ENCODE peak calls at places on chromosomes 3 and 15, in ten cellular contexts. One of them, this sample, is unnamed.
A peak's percentile ranks its signal among the peaks of the same experiment; 100 is the strongest.

GRCh38 chr15:57235865-57236264 is 140.4 kb upstream of the CGNL1 start:
- DNase-seq in endodermal cell: no peak
- DNase-seq in body of pancreas: no peak
- DNase-seq in activated CD8-positive, alpha-beta T cell treated with anti-CD3 and anti-CD28 coated beads for 36 hours: no peak
- DNase-seq in PC-9: no peak
- DNase-seq in left lung: no peak
- DNase-seq in GM13976: no peak
- DNase-seq in WTC11: no peak
- DNase-seq in GM06990: no peak
- DNase-seq in mesothelial cell of epicardium: no peak
- DNase-seq in this sample: no peak

GRCh38 chr3:195821403-195822130 is 9.8 kb upstream of the MUC4 start:
- DNase-seq in endodermal cell: peak; percentile 44
- DNase-seq in body of pancreas: peak; percentile 59
- DNase-seq in activated CD8-positive, alpha-beta T cell treated with anti-CD3 and anti-CD28 coated beads for 36 hours: no peak
- DNase-seq in PC-9: peak; percentile 98
- DNase-seq in left lung: peak; percentile 65
- DNase-seq in GM13976: no peak
- DNase-seq in WTC11: no peak
- DNase-seq in GM06990: no peak
- DNase-seq in mesothelial cell of epicardium: no peak
- DNase-seq in this sample: no peak

GRCh38 chr15:56528136-56528535 is 63.2 kb upstream of the MNS1 start:
- DNase-seq in endodermal cell: no peak
- DNase-seq in body of pancreas: no peak
- DNase-seq in activated CD8-positive, alpha-beta T cell treated with anti-CD3 and anti-CD28 coated beads for 36 hours: no peak
- DNase-seq in PC-9: no peak
- DNase-seq in left lung: no peak
- DNase-seq in GM13976: no peak
- DNase-seq in WTC11: no peak
- DNase-seq in GM06990: no peak
- DNase-seq in mesothelial cell of epicardium: no peak
- DNase-seq in this sample: no peak

GRCh38 chr3:154862265-154862664 is 217.9 kb upstream of the MME start:
- DNase-seq in endodermal cell: no peak
- DNase-seq in body of pancreas: no peak
- DNase-seq in activated CD8-positive, alpha-beta T cell treated with anti-CD3 and anti-CD28 coated beads for 36 hours: no peak
- DNase-seq in PC-9: no peak
- DNase-seq in left lung: no peak
- DNase-seq in GM13976: no peak
- DNase-seq in WTC11: no peak
- DNase-seq in GM06990: no peak
- DNase-seq in mesothelial cell of epicardium: no peak
- DNase-seq in this sample: no peak

GRCh38 chr15:60580650-60581415 is 101.9 kb upstream of the ICE2 start:
- DNase-seq in endodermal cell: no peak
- DNase-seq in body of pancreas: no peak
- DNase-seq in activated CD8-positive, alpha-beta T cell treated with anti-CD3 and anti-CD28 coated beads for 36 hours: peak; percentile 51
- DNase-seq in PC-9: no peak
- DNase-seq in left lung: no peak
- DNase-seq in GM13976: no peak
- DNase-seq in WTC11: no peak
- DNase-seq in GM06990: no peak
- DNase-seq in mesothelial cell of epicardium: no peak
- DNase-seq in this sample: no peak

GRCh38 chr3:64687781-64688515 is at the start of gene ADAMTS9:
- DNase-seq in endodermal cell: peak; percentile 92
- DNase-seq in body of pancreas: peak; percentile 69
- DNase-seq in activated CD8-positive, alpha-beta T cell treated with anti-CD3 and anti-CD28 coated beads for 36 hours: no peak
- DNase-seq in PC-9: peak; percentile 68
- DNase-seq in left lung: peak; percentile 85
- DNase-seq in GM13976: peak; percentile 21
- DNase-seq in WTC11: peak; percentile 77
- DNase-seq in GM06990: no peak
- DNase-seq in mesothelial cell of epicardium: peak; percentile 60
- DNase-seq in this sample: no peak

GRCh38 chr3:85821130-85821756 is 862.5 kb downstream of the CADM2 start:
- DNase-seq in endodermal cell: peak; percentile 80
- DNase-seq in body of pancreas: peak; percentile 26
- DNase-seq in activated CD8-positive, alpha-beta T cell treated with anti-CD3 and anti-CD28 coated beads for 36 hours: peak; percentile 16
- DNase-seq in PC-9: peak; percentile 32
- DNase-seq in left lung: no peak
- DNase-seq in GM13976: peak; percentile 1
- DNase-seq in WTC11: peak; percentile 59
- DNase-seq in GM06990: no peak
- DNase-seq in mesothelial cell of epicardium: no peak
- DNase-seq in this sample: no peak

GRCh38 chr3:53311882-53312281 is 35.5 kb downstream of the DCP1A start:
- DNase-seq in endodermal cell: no peak
- DNase-seq in body of pancreas: no peak
- DNase-seq in activated CD8-positive, alpha-beta T cell treated with anti-CD3 and anti-CD28 coated beads for 36 hours: no peak
- DNase-seq in PC-9: no peak
- DNase-seq in left lung: no peak
- DNase-seq in GM13976: no peak
- DNase-seq in WTC11: no peak
- DNase-seq in GM06990: no peak
- DNase-seq in mesothelial cell of epicardium: no peak
- DNase-seq in this sample: no peak

GRCh38 chr3:73580343-73580742 is 44.4 kb downstream of the PDZRN3 start:
- DNase-seq in endodermal cell: no peak
- DNase-seq in body of pancreas: peak; percentile 21
- DNase-seq in activated CD8-positive, alpha-beta T cell treated with anti-CD3 and anti-CD28 coated beads for 36 hours: peak; percentile 8
- DNase-seq in PC-9: no peak
- DNase-seq in left lung: no peak
- DNase-seq in GM13976: no peak
- DNase-seq in WTC11: no peak
- DNase-seq in GM06990: no peak
- DNase-seq in mesothelial cell of epicardium: no peak
- DNase-seq in this sample: no peak

GRCh38 chr3:43286115-43286885 is at the start of gene SNRK:
- DNase-seq in endodermal cell: peak; percentile 95
- DNase-seq in body of pancreas: peak; percentile 87
- DNase-seq in activated CD8-positive, alpha-beta T cell treated with anti-CD3 and anti-CD28 coated beads for 36 hours: peak; percentile 89
- DNase-seq in PC-9: peak; percentile 91
- DNase-seq in left lung: peak; percentile 89
- DNase-seq in GM13976: peak; percentile 95
- DNase-seq in WTC11: peak; percentile 89
- DNase-seq in GM06990: peak; percentile 88
- DNase-seq in mesothelial cell of epicardium: peak; percentile 91
- DNase-seq in this sample: peak; percentile 98
- TF ChIP-seq CTCF in endodermal cell: peak; percentile 64
- TF ChIP-seq CTCF in body of pancreas: peak; percentile 15
- TF ChIP-seq CTCF in activated CD8-positive, alpha-beta T cell treated with anti-CD3 and anti-CD28 coated beads for 36 hours: peak; percentile 53
- TF ChIP-seq CTCF in PC-9: no peak
- TF ChIP-seq CTCF in left lung: peak; percentile 36
- TF ChIP-seq CTCF in GM13976: no peak
- TF ChIP-seq CTCF in WTC11: no peak
- TF ChIP-seq CTCF in GM06990: peak; percentile 13
- TF ChIP-seq CTCF in mesothelial cell of epicardium: peak; percentile 2
- TF ChIP-seq CTCF in this sample: no peak

DNA sequence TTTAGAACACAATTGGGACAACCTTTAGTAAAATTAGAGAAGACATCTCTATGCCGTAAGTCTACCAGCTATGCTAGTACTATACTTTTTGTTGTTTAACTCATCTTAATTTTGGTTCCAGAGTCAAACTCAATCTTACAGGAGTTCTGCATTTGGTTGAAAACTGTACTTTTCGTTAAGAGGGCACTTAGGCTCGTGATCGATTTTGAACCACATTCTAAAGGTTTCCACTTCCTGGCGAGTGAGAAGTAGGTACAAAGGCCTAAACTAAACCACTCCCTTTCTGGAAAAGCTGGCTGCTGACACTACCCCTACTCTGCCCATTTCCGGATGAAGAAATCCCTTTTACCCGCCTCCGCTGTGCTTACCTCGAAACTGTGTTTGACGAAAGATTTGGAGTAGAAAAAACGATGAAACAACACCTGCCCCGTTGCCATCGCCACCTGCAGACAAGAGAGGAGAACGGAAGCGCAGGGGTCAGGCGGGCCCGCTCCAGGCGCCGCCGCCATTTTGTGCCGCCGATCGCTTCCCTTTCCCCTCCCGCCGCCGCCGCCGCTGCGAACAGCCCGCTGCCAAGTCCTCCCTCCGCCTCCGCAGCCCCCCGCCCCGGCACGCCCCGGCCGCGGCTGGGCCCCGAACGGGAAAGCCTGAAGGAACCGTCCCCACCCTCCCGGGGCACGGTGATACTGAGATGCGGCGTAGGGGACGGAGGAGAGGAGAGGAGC is 748 bp downstream of the CCNL1 start:
- DNase-seq in endodermal cell: peak; percentile 88
- DNase-seq in body of pancreas: peak; percentile 84
- DNase-seq in activated CD8-positive, alpha-beta T cell treated with anti-CD3 and anti-CD28 coated beads for 36 hours: peak; percentile 90
- DNase-seq in PC-9: peak; percentile 62
- DNase-seq in left lung: peak; percentile 74
- DNase-seq in GM13976: peak; percentile 63
- DNase-seq in WTC11: peak; percentile 65
- DNase-seq in GM06990: peak; percentile 85
- DNase-seq in mesothelial cell of epicardium: peak; percentile 60
- DNase-seq in this sample: peak; percentile 74
- TF ChIP-seq CTCF in endodermal cell: peak; percentile 57
- TF ChIP-seq CTCF in body of pancreas: no peak
- TF ChIP-seq CTCF in activated CD8-positive, alpha-beta T cell treated with anti-CD3 and anti-CD28 coated beads for 36 hours: no peak
- TF ChIP-seq CTCF in PC-9: peak; percentile 30
- TF ChIP-seq CTCF in left lung: no peak
- TF ChIP-seq CTCF in GM13976: no peak
- TF ChIP-seq CTCF in WTC11: no peak
- TF ChIP-seq CTCF in GM06990: peak; percentile 36
- TF ChIP-seq CTCF in mesothelial cell of epicardium: no peak
- TF ChIP-seq CTCF in this sample: no peak

GRCh38 chr15:51133140-51133630 is 38.5 kb upstream of the TNFAIP8L3 start:
- DNase-seq in endodermal cell: no peak
- DNase-seq in body of pancreas: no peak
- DNase-seq in activated CD8-positive, alpha-beta T cell treated with anti-CD3 and anti-CD28 coated beads for 36 hours: no peak
- DNase-seq in PC-9: no peak
- DNase-seq in left lung: no peak
- DNase-seq in GM13976: no peak
- DNase-seq in WTC11: no peak
- DNase-seq in GM06990: no peak
- DNase-seq in mesothelial cell of epicardium: no peak
- DNase-seq in this sample: no peak
- TF ChIP-seq CTCF in endodermal cell: no peak
- TF ChIP-seq CTCF in body of pancreas: no peak
- TF ChIP-seq CTCF in activated CD8-positive, alpha-beta T cell treated with anti-CD3 and anti-CD28 coated beads for 36 hours: peak; percentile 47
- TF ChIP-seq CTCF in PC-9: no peak
- TF ChIP-seq CTCF in left lung: no peak
- TF ChIP-seq CTCF in GM13976: no peak
- TF ChIP-seq CTCF in WTC11: no peak
- TF ChIP-seq CTCF in GM06990: no peak
- TF ChIP-seq CTCF in mesothelial cell of epicardium: peak; percentile 24
- TF ChIP-seq CTCF in this sample: no peak

DNA sequence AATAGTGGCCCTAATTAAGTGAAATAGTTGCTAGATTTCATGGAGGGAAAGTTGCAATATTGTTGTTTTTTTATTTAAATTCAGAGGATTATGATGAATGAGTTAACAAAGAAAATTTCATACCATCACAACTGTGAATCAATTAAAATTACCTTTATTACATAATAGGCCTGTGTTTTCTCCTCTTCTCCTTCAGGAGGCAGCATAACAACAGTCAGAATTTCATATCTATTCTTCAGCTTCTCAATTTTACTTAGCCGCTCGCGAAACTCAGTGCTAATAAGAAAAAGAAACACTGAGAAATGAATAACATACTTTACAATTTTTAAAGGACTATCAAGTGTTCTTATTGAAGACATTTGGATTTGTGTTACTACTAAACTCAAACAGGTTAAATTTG is 29.4 kb downstream of the TTC14 start:
- DNase-seq in endodermal cell: no peak
- DNase-seq in body of pancreas: no peak
- DNase-seq in activated CD8-positive, alpha-beta T cell treated with anti-CD3 and anti-CD28 coated beads for 36 hours: no peak
- DNase-seq in PC-9: no peak
- DNase-seq in left lung: no peak
- DNase-seq in GM13976: no peak
- DNase-seq in WTC11: no peak
- DNase-seq in GM06990: no peak
- DNase-seq in mesothelial cell of epicardium: no peak
- DNase-seq in this sample: no peak
- TF ChIP-seq CTCF in endodermal cell: peak; percentile 55
- TF ChIP-seq CTCF in body of pancreas: no peak
- TF ChIP-seq CTCF in activated CD8-positive, alpha-beta T cell treated with anti-CD3 and anti-CD28 coated beads for 36 hours: no peak
- TF ChIP-seq CTCF in PC-9: peak; percentile 53
- TF ChIP-seq CTCF in left lung: no peak
- TF ChIP-seq CTCF in GM13976: no peak
- TF ChIP-seq CTCF in WTC11: no peak
- TF ChIP-seq CTCF in GM06990: peak; percentile 31
- TF ChIP-seq CTCF in mesothelial cell of epicardium: no peak
- TF ChIP-seq CTCF in this sample: no peak

DNA sequence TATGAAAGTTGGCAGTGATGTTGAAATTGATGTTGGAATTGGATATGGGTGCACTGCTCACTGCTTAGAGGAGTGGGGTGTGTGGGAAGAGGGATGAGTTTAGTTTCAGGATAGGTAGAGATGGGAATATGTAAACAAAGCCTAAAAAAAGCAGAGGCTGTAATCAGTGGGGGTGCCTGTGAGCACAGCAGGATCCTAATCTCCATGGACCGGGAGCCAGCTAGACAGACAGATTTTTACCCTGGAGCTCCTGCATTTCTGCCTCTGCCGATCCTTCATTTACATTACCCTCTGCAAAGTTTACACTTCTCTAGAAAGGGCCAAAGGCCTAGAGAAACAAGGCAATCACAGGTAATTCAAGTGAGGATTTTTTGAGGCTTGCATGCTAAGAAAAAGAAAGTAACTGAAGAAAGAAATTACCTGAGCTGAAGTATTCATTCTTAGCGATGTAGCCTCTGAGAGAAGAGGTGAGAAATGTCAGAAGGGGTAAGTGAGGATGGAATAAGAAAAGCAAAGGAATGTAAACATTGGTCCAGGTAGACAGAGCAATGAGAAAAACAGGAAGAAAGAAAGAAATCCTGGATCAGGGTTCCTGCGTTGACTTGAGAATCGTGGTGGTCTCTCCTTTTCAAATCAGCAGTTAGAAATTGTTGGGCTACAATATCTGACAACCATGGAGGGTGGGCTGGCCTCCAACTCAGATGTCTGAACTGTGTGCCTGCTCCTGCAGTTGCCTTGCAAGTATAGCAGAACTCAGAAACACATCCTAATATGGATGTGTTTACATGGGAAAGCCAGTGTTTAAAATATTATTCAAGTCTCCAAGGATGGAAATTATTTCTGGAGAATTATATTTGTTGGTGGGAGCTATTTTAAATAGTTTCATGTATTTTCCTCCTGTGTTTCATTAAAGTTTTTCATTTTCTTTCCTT is 79.8 kb downstream of the CRTC3 start:
- DNase-seq in endodermal cell: peak; percentile 79
- DNase-seq in body of pancreas: no peak
- DNase-seq in activated CD8-positive, alpha-beta T cell treated with anti-CD3 and anti-CD28 coated beads for 36 hours: no peak
- DNase-seq in PC-9: no peak
- DNase-seq in left lung: no peak
- DNase-seq in GM13976: no peak
- DNase-seq in WTC11: no peak
- DNase-seq in GM06990: no peak
- DNase-seq in mesothelial cell of epicardium: no peak
- DNase-seq in this sample: no peak
- TF ChIP-seq CTCF in endodermal cell: no peak
- TF ChIP-seq CTCF in body of pancreas: no peak
- TF ChIP-seq CTCF in activated CD8-positive, alpha-beta T cell treated with anti-CD3 and anti-CD28 coated beads for 36 hours: no peak
- TF ChIP-seq CTCF in PC-9: no peak
- TF ChIP-seq CTCF in left lung: no peak
- TF ChIP-seq CTCF in GM13976: no peak
- TF ChIP-seq CTCF in WTC11: no peak
- TF ChIP-seq CTCF in GM06990: no peak
- TF ChIP-seq CTCF in mesothelial cell of epicardium: no peak
- TF ChIP-seq CTCF in this sample: no peak

This sample was measured in activated B cell treated with CpG ODN at 0.5 μM for 24 hours.